ENCODE peak calls at places on chromosomes 12 and 14, in seven cellular contexts. U is stomach, F is WERI-Rb-1, G is PC-3, N is spleen, X is adrenal gland, P is HepG2. D is an unnamed sample.

GRCh38 chr12:79690606-79691298 is at the start of gene PAWR:
- DNase-seq in G (peak; percentile 92), P (peak; percentile 71), X (peak; percentile 59), U (peak; percentile 83), N (peak; percentile 92), F (peak; percentile 88), D (no peak)

GRCh38 chr14:79248131-79248530 is 963.2 kb downstream of the DIO2 start:
- DNase-seq in P (no peak), U (no peak), G (no peak), N (no peak), F (no peak), X (no peak), D (no peak)

GRCh38 chr12:66187822-66188221 is 1.2 kb upstream of the IRAK3 start:
- DNase-seq in F (no peak), G (no peak), P (no peak), N (no peak), X (no peak), U (no peak), D (no peak)

GRCh38 chr12:66268562-66268961 is 33.7 kb upstream of the HELB start:
- DNase-seq in G (no peak), P (no peak), X (no peak), F (no peak), U (no peak), N (no peak), D (no peak)

GRCh38 chr12:12474471-12474928 is 88.2 kb downstream of the DUSP16 start:
- DNase-seq in U (no peak), G (no peak), X (no peak), P (no peak), F (no peak), N (no peak), D (no peak)

GRCh38 chr12:27296674-27297073 is 36.0 kb upstream of the BMAL2 start:
- DNase-seq in X (no peak), G (no peak), U (no peak), P (no peak), N (no peak), F (no peak), D (no peak)

GRCh38 chr12:15322164-15323054 is at the start of gene PTPRO:
- DNase-seq in X (no peak), N (no peak), F (peak; percentile 72), G (no peak), P (no peak), U (no peak), D (no peak)

GRCh38 chr12:52847335-52848102 is 1.3 kb downstream of the KRT78 start:
- DNase-seq in U (peak; percentile 31), N (peak; percentile 56), G (peak; percentile 79), P (no peak), F (no peak), X (no peak), D (no peak)

GRCh38 chr14:36222952-36223468 is 46.5 kb upstream of the PTCSC3 start:
- DNase-seq in G (no peak), F (no peak), U (no peak), X (no peak), P (no peak), N (no peak), D (no peak)

GRCh38 chr14:86838363-86838762 is 1154.6 kb downstream of the GALC start:
- DNase-seq in F (no peak), G (peak; percentile 19), N (no peak), P (no peak), X (no peak), U (no peak), D (no peak)

GRCh38 chr12:61848893-61849292 is 411.3 kb upstream of the USP15 start:
- DNase-seq in G (no peak), U (no peak), N (no peak), X (no peak), F (no peak), P (no peak), D (no peak)

GRCh38 chr12:80837342-80837978 is 100.3 kb downstream of the LIN7A start:
- DNase-seq in G (peak; percentile 51), P (peak; percentile 61), U (no peak), X (peak; percentile 31), F (peak; percentile 28), N (no peak), D (no peak)

GRCh38 chr14:54489318-54489683 is 521 bp upstream of the GMFB start:
- DNase-seq in G (no peak), U (no peak), P (no peak), N (no peak), F (no peak), X (no peak), D (no peak)

GRCh38 chr14:63766616-63767015 is 38.8 kb upstream of the SGPP1 start:
- DNase-seq in X (no peak), F (no peak), P (no peak), U (no peak), N (no peak), G (no peak), D (no peak)

GRCh38 chr14:58875613-58876012 is 237.9 kb downstream of the DACT1 start:
- DNase-seq in G (no peak), F (no peak), N (no peak), X (no peak), P (no peak), U (no peak), D (no peak)

GRCh38 chr12:107388263-107388662 is 294.9 kb upstream of the CRY1 start:
- DNase-seq in U (no peak), X (no peak), P (no peak), G (no peak), F (no peak), N (no peak), D (no peak)

GRCh38 chr12:52691076-52691764 is 11.0 kb upstream of the KRT1 start:
- DNase-seq in X (no peak), U (no peak), P (no peak), N (peak; percentile 82), F (no peak), G (no peak), D (no peak)

GRCh38 chr12:56630180-56630632 is at the start of gene BAZ2A:
- DNase-seq in X (peak; percentile 80), N (peak; percentile 99), U (peak; percentile 90), P (peak; percentile 64), F (peak; percentile 92), G (peak; percentile 78), D (no peak)

GRCh38 chr12:67457136-67457535 is 188.0 kb downstream of the CAND1 start:
- DNase-seq in G (no peak), X (no peak), F (no peak), U (no peak), N (no peak), P (no peak), D (no peak)

GRCh38 chr12:132561784-132562156 is 48.6 kb downstream of the LRCOL1 start:
- DNase-seq in U (peak; percentile 36), F (peak; percentile 62), P (no peak), G (peak; percentile 46), X (no peak), N (no peak), D (no peak)

GRCh38 chr12:93706824-93707223 is 29.6 kb downstream of the CRADD start:
- DNase-seq in F (no peak), P (no peak), X (no peak), U (no peak), N (no peak), G (peak; percentile 28), D (no peak)

GRCh38 chr14:24439257-24439656 is 3.3 kb downstream of the SDR39U1 start:
- DNase-seq in G (no peak), X (peak; percentile 14), U (no peak), F (no peak), N (no peak), P (no peak), D (no peak)

GRCh38 chr12:113598815-113599406 is 127.2 kb upstream of the LHX5 start:
- DNase-seq in X (no peak), N (no peak), F (no peak), G (no peak), P (no peak), U (no peak), D (no peak)

GRCh38 chr12:34033628-34034296 is 11.5 kb downstream of the ALG10 start:
- DNase-seq in G (peak; percentile 59), X (no peak), U (no peak), F (no peak), P (peak; percentile 12), N (no peak), D (no peak)

GRCh38 chr14:26394114-26394855 is 203.5 kb downstream of the NOVA1 start:
- DNase-seq in F (no peak), G (peak; percentile 59), P (no peak), X (no peak), N (no peak), U (peak; percentile 34), D (no peak)

GRCh38 chr14:55025948-55026347 is 951 bp downstream of the WDHD1 start:
- DNase-seq in N (no peak), X (no peak), U (no peak), P (no peak), F (no peak), G (no peak), D (no peak)

GRCh38 chr14:73718742-73719251 is 4.6 kb upstream of the PNMA1 start:
- DNase-seq in N (peak; percentile 72), G (no peak), X (peak; percentile 70), F (no peak), U (no peak), P (no peak), D (no peak)

GRCh38 chr14:73719791-73720190 is 5.6 kb upstream of the PNMA1 start:
- DNase-seq in X (no peak), N (no peak), F (no peak), U (no peak), P (no peak), G (peak; percentile 0), D (no peak)

GRCh38 chr14:73719361-73719760 is 5.2 kb upstream of the PNMA1 start:
- DNase-seq in F (no peak), G (peak; percentile 1), U (no peak), P (no peak), N (no peak), X (no peak), D (no peak)

GRCh38 chr14:73721101-73721821 is 7.1 kb upstream of the PNMA1 start:
- DNase-seq in N (no peak), P (no peak), U (no peak), F (no peak), G (peak; percentile 0), X (no peak), D (no peak)

GRCh38 chr14:73720636-73721035 is 6.5 kb upstream of the PNMA1 start:
- DNase-seq in N (no peak), G (peak; percentile 1), U (no peak), P (no peak), X (no peak), F (no peak), D (no peak)
- H3K27ac ChIP-seq in N (peak overlapping the region; percentile 68), G (no peak overlapping the region), U (peak overlapping the region; percentile 89), P (no peak overlapping the region), X (no peak overlapping the region), F (no peak overlapping the region), D (no peak overlapping the region)

GRCh38 chr14:32044454-32044853 is 32.6 kb upstream of the ARHGAP5 start:
- DNase-seq in F (no peak), P (no peak), G (no peak), N (no peak), X (no peak), U (no peak), D (no peak)
- H3K27ac ChIP-seq in F (no peak overlapping the region), P (no peak overlapping the region), G (no peak overlapping the region), N (peak overlapping the region; percentile 72), X (no peak overlapping the region), U (no peak overlapping the region), D (no peak overlapping the region)

GRCh38 chr12:124517260-124518050 is 50.0 kb downstream of the NCOR2 start:
- DNase-seq in G (peak; percentile 67), N (no peak), F (no peak), U (peak; percentile 92), P (no peak), X (peak; percentile 78), D (no peak)
- H3K27ac ChIP-seq in G (peak overlapping the region; percentile 93), N (peak overlapping the region; percentile 87), F (peak overlapping the region; percentile 95), U (peak overlapping the region; percentile 97), P (peak overlapping the region; percentile 95), X (peak overlapping the region; percentile 97), D (peak overlapping the region; percentile 94)

GRCh38 chr14:34120185-34120977 is 169.5 kb upstream of the EGLN3 start:
- DNase-seq in F (no peak), U (no peak), P (no peak), N (no peak), X (no peak), G (no peak), D (no peak)
- H3K27ac ChIP-seq in F (no peak overlapping the region), U (no peak overlapping the region), P (no peak overlapping the region), N (no peak overlapping the region), X (no peak overlapping the region), G (no peak overlapping the region), D (no peak overlapping the region)